ENCODE peak calls at places on chromosomes 7 and 10, in ten cellular contexts. M is GM04504, X is neuronal stem cell, Q is bronchial epithelial cell, U is nephron progenitor cell, Y is dorsolateral prefrontal cortex, V is Right ventricle myocardium superior, P is pons, D is AG08395, H is psoas muscle. T is an unnamed sample.

GRCh38 chr7:129376076-129376777 is 58.0 kb upstream of the STRIP2 start:
- DNase-seq in P (peak; percentile 24), H (no peak), Y (no peak), Q (peak; percentile 61), U (peak; percentile 39), V (no peak), M (no peak), X (no peak), D (peak; percentile 17), T (peak; percentile 47)

GRCh38 chr7:140223515-140224221 is 46.9 kb upstream of the KDM7A start:
- DNase-seq in H (no peak), U (no peak), M (no peak), V (no peak), D (no peak), Q (no peak), P (no peak), Y (no peak), X (no peak), T (no peak)

GRCh38 chr7:65983965-65984654 is 2.1 kb upstream of the GUSB start:
- DNase-seq in D (no peak), P (no peak), Y (no peak), Q (peak; percentile 68), V (no peak), M (no peak), X (no peak), U (no peak), H (no peak), T (no peak)

GRCh38 chr10:49330127-49330665 is 31.2 kb downstream of the C10orf71 start:
- DNase-seq in M (no peak), D (no peak), Q (no peak), Y (no peak), V (no peak), U (no peak), P (no peak), H (no peak), X (no peak), T (no peak)

GRCh38 chr7:35801392-35802101 is 690 bp downstream of the SEPTIN7 start:
- DNase-seq in H (peak; percentile 85), X (peak; percentile 48), D (peak; percentile 63), U (peak; percentile 74), V (peak; percentile 84), Y (peak; percentile 61), Q (peak; percentile 50), P (peak; percentile 84), M (peak; percentile 38), T (peak; percentile 17)

GRCh38 chr7:79282051-79282694 is 171.3 kb downstream of the MAGI2 start:
- DNase-seq in X (no peak), P (peak; percentile 87), Q (peak; percentile 76), D (peak; percentile 49), U (peak; percentile 10), Y (peak; percentile 36), V (no peak), M (peak; percentile 66), H (no peak), T (peak; percentile 73)

GRCh38 chr10:86182150-86182549 is 184.4 kb downstream of the GRID1 start:
- DNase-seq in H (no peak), X (no peak), P (peak; percentile 95), Y (peak; percentile 88), V (no peak), M (no peak), U (no peak), Q (no peak), D (no peak), T (no peak)

GRCh38 chr7:45885264-45885882 is 2.9 kb upstream of the IGFBP1 start:
- DNase-seq in P (no peak), Q (peak; percentile 20), H (no peak), U (no peak), Y (no peak), X (no peak), V (no peak), D (no peak), M (no peak), T (peak; percentile 82)

GRCh38 chr7:13742126-13742525 is 247.3 kb downstream of the ETV1 start:
- DNase-seq in M (peak; percentile 78), V (no peak), X (no peak), U (no peak), Y (no peak), H (no peak), Q (no peak), D (peak; percentile 80), P (no peak), T (no peak)

GRCh38 chr10:122301055-122301810 is 30.1 kb downstream of the BTBD16 start:
- DNase-seq in H (no peak), M (peak; percentile 29), Y (no peak), P (no peak), Q (peak; percentile 88), D (peak; percentile 71), U (no peak), X (no peak), V (no peak), T (no peak)

GRCh38 chr10:71746344-71747037 is 26.8 kb downstream of the VSIR start:
- DNase-seq in M (no peak), P (no peak), H (peak; percentile 56), D (no peak), X (no peak), Q (no peak), U (peak; percentile 45), Y (no peak), V (peak; percentile 79), T (no peak)

GRCh38 chr10:68869623-68870022 is 31.5 kb upstream of the DDX50 start:
- DNase-seq in P (no peak), X (no peak), V (no peak), D (no peak), H (no peak), Y (no peak), U (no peak), M (no peak), Q (no peak), T (no peak)

GRCh38 chr10:51657481-51657880 is 41.9 kb downstream of the CSTF2T start:
- DNase-seq in V (no peak), D (no peak), Q (no peak), U (no peak), H (no peak), Y (no peak), X (no peak), M (no peak), P (no peak), T (no peak)

GRCh38 chr10:89332092-89332633 is 4.4 kb downstream of the IFIT3 start:
- DNase-seq in Q (peak; percentile 43), U (no peak), H (no peak), P (peak; percentile 87), V (no peak), M (peak; percentile 77), Y (no peak), X (no peak), D (peak; percentile 58), T (no peak)

GRCh38 chr7:102004229-102004628 is 186.8 kb downstream of the CUX1 start:
- DNase-seq in Q (no peak), D (no peak), V (no peak), X (no peak), U (no peak), P (no peak), Y (no peak), M (peak; percentile 3), H (no peak), T (no peak)

GRCh38 chr7:148503900-148504487 is 86.6 kb upstream of the C7orf33 start:
- DNase-seq in H (no peak), Y (no peak), M (peak; percentile 3), P (peak; percentile 44), Q (peak; percentile 33), U (no peak), D (peak; percentile 36), V (no peak), X (no peak), T (peak; percentile 18)

GRCh38 chr10:7667262-7668141 is 736 bp upstream of the ITIH5 start:
- DNase-seq in P (no peak), V (no peak), D (no peak), M (no peak), Y (no peak), X (peak; percentile 23), U (peak; percentile 37), Q (no peak), H (no peak), T (no peak)

GRCh38 chr10:43355749-43356371 is 15.6 kb upstream of the FXYD4 start:
- DNase-seq in D (no peak), H (no peak), V (no peak), M (no peak), U (no peak), Q (peak; percentile 86), P (peak; percentile 16), X (no peak), Y (no peak), T (peak; percentile 70)

GRCh38 chr10:17001961-17002749 is 127.5 kb downstream of the CUBN start:
- DNase-seq in M (peak; percentile 96), D (peak; percentile 84), X (no peak), H (peak; percentile 71), Q (no peak), V (peak; percentile 73), U (no peak), Y (no peak), P (no peak), T (no peak)

GRCh38 chr7:47371733-47372368 is 210.1 kb downstream of the TNS3 start:
- DNase-seq in D (no peak), P (no peak), Y (no peak), X (no peak), M (no peak), U (peak; percentile 49), V (peak; percentile 91), Q (peak; percentile 87), H (peak; percentile 73), T (no peak)

GRCh38 chr10:33193867-33194521 is 140.5 kb downstream of the NRP1 start:
- DNase-seq in H (no peak), P (no peak), D (peak; percentile 40), V (no peak), X (no peak), Q (peak; percentile 84), U (no peak), M (peak; percentile 51), Y (no peak), T (no peak)

GRCh38 chr10:97367126-97367649 is 32.7 kb upstream of the FRAT2 start:
- DNase-seq in U (no peak), Q (no peak), P (no peak), V (no peak), H (no peak), X (no peak), Y (no peak), D (no peak), M (no peak), T (no peak)

T was measured in Panc1.